ENCODE peak calls at places on chromosomes 6 and 20, in five cellular contexts. S, Z, U, Y and G are unnamed samples.

GRCh38 chr6:26309731-26310142 is 55.3 kb upstream of the BTN3A2 start:
- DNase-seq in S (no peak), Z (no peak), U (no peak), Y (peak; percentile 83), G (no peak)

GRCh38 chr20:50844430-50845100 is 49.7 kb downstream of the BCAS4 start:
- DNase-seq in S (peak; percentile 84), Z (no peak), U (no peak), Y (peak; percentile 94), G (peak; percentile 78)

GRCh38 chr20:2800590-2801458 is at the start of gene CPXM1:
- DNase-seq in S (no peak), Z (no peak), U (peak; percentile 40), Y (no peak), G (no peak)

GRCh38 chr20:3172933-3173581 is at the start of gene LZTS3:
- DNase-seq in S (peak; percentile 39), Z (peak; percentile 70), U (peak; percentile 92), Y (peak; percentile 25), G (peak; percentile 96)

GRCh38 chr20:41011551-41012067 is 17.0 kb upstream of the TOP1 start:
- DNase-seq in S (no peak), Z (no peak), U (no peak), Y (no peak), G (no peak)

GRCh38 chr6:157017022-157017421 is 239.8 kb downstream of the ARID1B start:
- DNase-seq in S (no peak), Z (no peak), U (no peak), Y (no peak), G (no peak)

GRCh38 chr6:166381733-166382499 is 824 bp downstream of the MPC1 start:
- DNase-seq in S (peak; percentile 82), Z (peak; percentile 93), U (peak; percentile 96), Y (peak; percentile 19), G (peak; percentile 67)

GRCh38 chr20:51696304-51697118 is 71.7 kb downstream of the ATP9A start:
- DNase-seq in S (no peak), Z (no peak), U (no peak), Y (peak; percentile 32), G (no peak)

GRCh38 chr6:25889877-25890853 is 16.1 kb upstream of the SLC17A3 start:
- DNase-seq in S (peak; percentile 42), Z (peak; percentile 57), U (no peak), Y (peak; percentile 1), G (no peak)

GRCh38 chr6:108728826-108729225 is 119.4 kb upstream of the ARMC2 start:
- DNase-seq in S (no peak), Z (no peak), U (no peak), Y (no peak), G (no peak)

GRCh38 chr20:62841705-62842212 is 19.9 kb downstream of the TCFL5 start:
- DNase-seq in S (no peak), Z (no peak), U (no peak), Y (no peak), G (no peak)

GRCh38 chr6:85678602-85679444 is 36.1 kb upstream of the SYNCRIP start:
- DNase-seq in S (peak; percentile 98), Z (peak; percentile 99), U (peak; percentile 99), Y (peak; percentile 98), G (peak; percentile 97)
- H3K27ac ChIP-seq in S (peak overlapping the region; percentile 86), Z (peak overlapping the region; percentile 84), U (peak overlapping the region; percentile 77), Y (peak overlapping the region; percentile 92), G (peak overlapping the region; percentile 96)

GRCh38 chr6:34658605-34659218 is 37.9 kb downstream of the ILRUN start:
- DNase-seq in S (no peak), Z (no peak), U (no peak), Y (no peak), G (no peak)

GRCh38 chr6:34654061-34654460 is 42.5 kb downstream of the ILRUN start:
- DNase-seq in S (no peak), Z (no peak), U (no peak), Y (no peak), G (no peak)

GRCh38 chr6:34657307-34657978 is 39.1 kb downstream of the ILRUN start:
- DNase-seq in S (peak; percentile 68), Z (peak; percentile 77), U (no peak), Y (peak; percentile 83), G (no peak)

GRCh38 chr6:34656378-34657036 is 40.1 kb downstream of the ILRUN start:
- DNase-seq in S (peak; percentile 26), Z (peak; percentile 46), U (no peak), Y (peak; percentile 73), G (no peak)

DNA sequence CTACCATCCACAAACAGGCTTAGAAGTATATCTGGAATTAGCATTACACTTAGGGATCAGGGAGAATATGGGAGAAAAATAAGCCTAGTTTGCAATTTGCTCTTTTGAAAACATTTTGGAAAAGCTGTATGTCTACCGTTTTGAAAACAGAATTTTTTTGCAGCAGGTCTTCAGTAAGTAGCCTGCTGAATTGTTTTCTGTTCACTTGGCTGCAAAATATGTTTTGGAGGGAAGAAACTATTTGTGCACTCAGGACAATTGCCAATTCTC is 39.6 kb downstream of the ILRUN start:
- DNase-seq in S (no peak), Z (no peak), U (no peak), Y (peak; percentile 76), G (no peak)
- TF ChIP-seq CTCF in S (no peak), Z (no peak), U (no peak), Y (no peak), G (no peak)

GRCh38 chr6:24323632-24324337 is 34.1 kb downstream of the DCDC2 start:
- DNase-seq in S (no peak), Z (no peak), U (no peak), Y (peak; percentile 87), G (no peak)
- H3K27ac ChIP-seq in S (no peak overlapping the region), Z (no peak overlapping the region), U (peak overlapping the region; percentile 24), Y (peak overlapping the region; percentile 85), G (no peak overlapping the region)

DNA sequence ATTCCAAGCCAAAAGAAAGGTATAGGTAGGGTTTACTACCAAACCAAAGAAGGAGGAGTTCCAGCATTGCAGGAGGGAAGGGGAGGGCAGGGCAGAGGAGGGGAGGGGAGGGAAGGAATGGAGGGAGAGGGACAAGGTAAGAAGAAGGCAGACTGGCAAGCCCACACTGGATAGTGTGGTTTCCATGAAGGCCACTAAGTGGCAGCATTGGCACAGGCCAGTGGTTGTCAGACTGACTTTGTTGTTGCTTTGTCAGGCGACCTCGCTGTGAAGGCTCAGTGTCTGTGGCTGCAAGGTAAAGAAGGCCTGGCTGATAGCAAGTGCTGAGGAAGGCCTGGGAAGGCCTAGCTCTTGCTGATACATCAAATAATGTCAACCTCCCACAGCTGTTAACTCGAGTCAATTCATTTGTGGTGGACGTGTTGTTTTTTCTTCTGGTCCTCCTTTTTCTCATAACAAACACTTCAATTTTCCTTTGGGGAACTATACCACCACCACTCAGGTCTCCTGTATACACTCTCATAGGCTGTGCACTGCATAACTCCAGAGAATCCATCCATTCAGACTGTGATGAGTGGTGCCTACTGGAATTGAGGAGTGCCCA is 7.7 kb upstream of the ZNF334 start:
- DNase-seq in S (peak; percentile 51), Z (peak; percentile 38), U (peak; percentile 48), Y (peak; percentile 23), G (peak; percentile 57)
- TF ChIP-seq CTCF in S (peak; percentile 60), Z (peak; percentile 44), U (peak; percentile 11), Y (peak; percentile 53), G (peak; percentile 60)

DNA sequence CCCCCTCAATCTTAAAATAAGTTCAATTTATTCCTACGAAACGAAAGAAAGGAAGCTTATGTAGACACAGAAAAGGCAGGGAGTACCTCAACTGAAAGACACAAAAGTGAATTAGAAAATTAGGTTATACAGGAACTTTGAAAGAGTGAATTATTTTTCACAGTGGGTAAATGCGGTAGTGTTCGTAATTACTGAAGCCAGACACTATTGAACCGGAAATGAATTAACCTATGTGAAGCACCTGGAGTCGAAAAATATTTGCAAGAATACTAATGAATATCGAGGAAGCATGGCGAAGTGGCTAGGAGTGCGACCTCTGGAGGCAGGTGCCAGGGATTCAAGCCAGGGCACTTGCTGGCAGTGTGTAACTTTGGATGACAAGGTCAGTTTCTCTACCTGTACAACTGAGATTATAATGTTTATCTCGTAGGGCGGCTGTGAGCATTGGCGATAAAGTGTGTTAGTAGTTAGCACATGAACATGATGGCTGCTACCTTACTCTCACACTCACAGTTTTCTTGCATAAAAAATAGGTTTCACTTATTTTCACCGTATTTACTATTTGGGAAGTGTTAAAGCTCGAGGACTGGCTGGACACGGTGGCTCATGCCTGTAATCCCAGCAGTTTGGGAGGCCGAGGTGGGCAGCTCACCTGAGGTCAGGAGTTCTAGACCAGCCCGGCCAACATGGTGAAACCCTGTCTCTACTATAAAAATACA is 542 bp upstream of the SLC18B1 start:
- DNase-seq in S (peak; percentile 64), Z (peak; percentile 87), U (peak; percentile 83), Y (no peak), G (peak; percentile 52)
- H3K27ac ChIP-seq in S (no peak overlapping the region), Z (peak overlapping the region; percentile 68), U (no peak overlapping the region), Y (no peak overlapping the region), G (no peak overlapping the region)

GRCh38 chr6:160398674-160399271 is 50.6 kb downstream of the SLC22A3 start:
- DNase-seq in S (no peak), Z (no peak), U (no peak), Y (peak; percentile 21), G (no peak)

GRCh38 chr6:160395187-160395586 is 47.0 kb downstream of the SLC22A3 start:
- DNase-seq in S (no peak), Z (no peak), U (no peak), Y (no peak), G (no peak)

GRCh38 chr6:160391419-160392116 is 43.4 kb downstream of the SLC22A3 start:
- DNase-seq in S (no peak), Z (peak; percentile 30), U (no peak), Y (peak; percentile 37), G (no peak)

GRCh38 chr6:160394654-160395035 is 46.5 kb downstream of the SLC22A3 start:
- DNase-seq in S (no peak), Z (no peak), U (no peak), Y (no peak), G (no peak)

GRCh38 chr6:160393966-160394653 is 45.9 kb downstream of the SLC22A3 start:
- DNase-seq in S (no peak), Z (no peak), U (no peak), Y (no peak), G (no peak)
- TF ChIP-seq CTCF in S (no peak), Z (no peak), U (no peak), Y (no peak), G (no peak)